ENCODE peak calls at places on chromosomes 5 and 9, in seven cellular contexts. K is A549, M is HCT116, V is SK-N-SH, I is Panc1, X is HL-60, C is K562. Q is an unnamed sample.
A peak's percentile ranks its signal among the peaks of the same experiment; 100 is the strongest.

GRCh38 chr5:90161399-90161798 is 248.2 kb downstream of the CETN3 start:
- DNase-seq in K (peak; percentile 20), M (peak; percentile 39), V (peak; percentile 20), I (no peak), X (no peak), C (peak; percentile 8), Q (peak; percentile 85)

GRCh38 chr5:12460493-12461261 is 556.4 kb upstream of the CTNND2 start:
- DNase-seq in K (no peak), M (no peak), V (no peak), I (no peak), X (no peak), C (no peak), Q (no peak)

GRCh38 chr9:38141751-38142150 is 72.7 kb upstream of the SHB start:
- DNase-seq in K (peak; percentile 21), M (no peak), V (no peak), I (no peak), X (no peak), C (no peak), Q (no peak)

GRCh38 chr9:111360881-111361280 is 30.9 kb upstream of the OR2K2 start:
- DNase-seq in K (no peak), M (no peak), V (no peak), I (no peak), X (no peak), C (no peak), Q (no peak)

GRCh38 chr9:88773627-88774244 is 217.5 kb upstream of the S1PR3 start:
- DNase-seq in K (peak; percentile 74), M (no peak), V (no peak), I (no peak), X (no peak), C (no peak), Q (no peak)

GRCh38 chr5:132487841-132488555 is 2.6 kb downstream of the IRF1 start:
- DNase-seq in K (no peak), M (no peak), V (no peak), I (no peak), X (no peak), C (no peak), Q (no peak)

GRCh38 chr9:128552744-128553221 is 396 bp downstream of the SPTAN1 start:
- DNase-seq in K (peak; percentile 24), M (no peak), V (peak; percentile 80), I (no peak), X (peak; percentile 45), C (peak; percentile 78), Q (peak; percentile 61)

GRCh38 chr5:74685979-74686631 is 1.1 kb downstream of the HEXB start:
- DNase-seq in K (no peak), M (no peak), V (peak; percentile 21), I (no peak), X (peak; percentile 59), C (peak; percentile 34), Q (no peak)

GRCh38 chr9:107019216-107019615 is 156.2 kb downstream of the ZNF462 start:
- DNase-seq in K (no peak), M (no peak), V (no peak), I (no peak), X (no peak), C (no peak), Q (no peak)
- TF ChIP-seq REST in K (no peak), M (no peak), V (no peak), I (no peak), X (no peak), C (no peak), Q (no peak)

GRCh38 chr5:68465934-68466551 is 250.5 kb downstream of the PIK3R1 start:
- DNase-seq in K (no peak), M (no peak), V (no peak), I (no peak), X (no peak), C (peak; percentile 21), Q (peak; percentile 12)

GRCh38 chr5:68467791-68468190 is 252.2 kb downstream of the PIK3R1 start:
- DNase-seq in K (no peak), M (no peak), V (no peak), I (no peak), X (no peak), C (no peak), Q (no peak)

GRCh38 chr5:68464424-68464823 is 248.9 kb downstream of the PIK3R1 start:
- DNase-seq in K (no peak), M (no peak), V (no peak), I (no peak), X (peak; percentile 2), C (no peak), Q (no peak)

GRCh38 chr5:68467208-68467607 is 251.7 kb downstream of the PIK3R1 start:
- DNase-seq in K (no peak), M (no peak), V (no peak), I (no peak), X (no peak), C (no peak), Q (no peak)

GRCh38 chr5:68465133-68465532 is 249.6 kb downstream of the PIK3R1 start:
- DNase-seq in K (no peak), M (no peak), V (no peak), I (no peak), X (no peak), C (no peak), Q (no peak)
- TF ChIP-seq REST in K (no peak), M (no peak), V (no peak), I (no peak), X (no peak), C (no peak), Q (no peak)

GRCh38 chr5:33423018-33423630 is 17.6 kb upstream of the TARS1 start:
- DNase-seq in K (peak; percentile 39), M (peak; percentile 23), V (no peak), I (peak; percentile 28), X (no peak), C (no peak), Q (peak; percentile 34)

GRCh38 chr5:33420946-33421345 is 19.8 kb upstream of the TARS1 start:
- DNase-seq in K (no peak), M (no peak), V (no peak), I (no peak), X (no peak), C (no peak), Q (no peak)

GRCh38 chr5:33425334-33425733 is 15.4 kb upstream of the TARS1 start:
- DNase-seq in K (no peak), M (no peak), V (no peak), I (no peak), X (no peak), C (no peak), Q (no peak)

GRCh38 chr5:33422191-33422590 is 18.6 kb upstream of the TARS1 start:
- DNase-seq in K (no peak), M (no peak), V (no peak), I (no peak), X (no peak), C (no peak), Q (no peak)
- TF ChIP-seq REST in K (no peak), M (no peak), V (no peak), I (no peak), X (no peak), C (no peak), Q (no peak)

DNA sequence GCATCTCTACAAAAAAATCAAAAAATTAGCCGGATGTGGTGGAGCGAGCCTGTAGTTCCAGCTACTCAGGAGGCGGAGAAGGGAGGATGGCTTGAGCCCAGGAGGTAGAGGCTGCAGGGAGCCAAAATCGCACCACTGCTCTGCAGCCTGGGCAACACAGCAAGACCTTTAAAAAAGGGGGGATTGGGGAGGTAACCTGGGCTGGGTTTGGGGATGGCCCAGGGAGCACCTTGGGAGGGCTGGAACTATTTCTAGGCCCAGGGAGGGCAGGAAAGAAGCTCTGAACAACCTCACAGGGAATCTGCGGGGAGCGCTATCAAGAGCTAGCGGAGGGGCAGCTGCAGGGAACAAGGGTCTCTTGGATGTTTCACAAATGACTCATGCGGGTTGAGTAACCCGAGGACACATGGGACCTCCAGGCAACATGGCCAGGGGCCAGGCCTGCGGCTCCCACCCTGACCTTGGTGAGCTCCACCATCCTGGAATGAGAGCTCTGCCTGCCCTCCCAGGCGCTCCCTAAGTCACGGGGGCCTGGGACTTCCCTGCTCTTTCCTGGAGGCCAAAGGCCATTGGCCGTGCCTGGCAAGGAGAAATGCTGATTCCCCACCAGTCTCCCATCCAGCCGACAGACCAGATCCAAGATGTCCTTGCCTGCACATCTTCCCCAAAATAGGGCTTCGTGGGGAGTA is 23.4 kb downstream of the SARDH start:
- DNase-seq in K (no peak), M (no peak), V (peak; percentile 59), I (no peak), X (no peak), C (no peak), Q (no peak)
- TF ChIP-seq REST in K (no peak), M (no peak), V (no peak), I (no peak), X (no peak), C (no peak), Q (no peak)

DNA sequence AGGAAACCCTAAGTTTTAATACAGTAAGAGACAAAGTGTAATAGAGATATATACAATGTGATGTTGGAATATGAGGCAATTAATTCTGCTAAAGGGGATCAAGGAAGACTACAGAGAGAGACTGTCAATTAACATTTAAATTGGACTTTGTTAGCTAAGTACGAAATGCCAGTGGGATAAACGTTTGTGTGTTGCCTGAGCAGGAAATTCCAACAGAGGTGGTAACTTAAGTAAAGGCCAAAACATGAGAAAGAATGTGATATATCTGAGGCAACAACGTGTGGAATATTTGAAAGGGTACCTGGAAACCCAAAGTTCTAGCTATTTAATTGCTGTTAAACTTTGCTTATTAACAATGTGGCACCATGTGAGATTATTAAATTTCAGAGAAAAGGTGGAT is 1666.9 kb upstream of the WWC1 start:
- DNase-seq in K (no peak), M (no peak), V (no peak), I (no peak), X (no peak), C (no peak), Q (peak; percentile 49)
- TF ChIP-seq REST in K (no peak), M (no peak), V (no peak), I (no peak), X (no peak), C (no peak), Q (no peak)

DNA sequence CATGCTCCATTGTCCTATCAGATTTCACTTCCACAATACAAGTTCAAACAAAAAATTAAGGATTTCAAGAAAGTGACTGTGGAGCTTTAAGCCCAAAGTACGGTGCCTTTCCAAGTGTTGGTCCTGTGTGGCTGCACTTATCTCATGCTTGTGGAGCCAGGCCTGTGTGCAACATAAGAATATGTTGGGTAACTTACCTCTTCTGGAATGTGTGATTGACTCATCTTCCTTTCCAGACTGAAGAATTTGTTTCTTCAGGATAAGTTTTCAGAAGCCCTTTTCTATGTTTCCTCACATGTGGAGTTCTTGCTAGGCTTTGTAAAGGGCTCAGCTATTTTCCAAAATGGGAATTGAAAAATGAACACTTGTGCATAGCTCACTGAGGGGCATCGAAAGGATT is 485.1 kb upstream of the PAPPA start:
- DNase-seq in K (peak; percentile 51), M (no peak), V (no peak), I (no peak), X (no peak), C (no peak), Q (no peak)
- TF ChIP-seq REST in K (no peak), M (no peak), V (no peak), I (no peak), X (no peak), C (no peak), Q (no peak)

GRCh38 chr5:65651144-65651543 is 26.3 kb downstream of the SHLD3 start:
- DNase-seq in K (peak; percentile 4), M (no peak), V (no peak), I (no peak), X (no peak), C (no peak), Q (no peak)
- TF ChIP-seq REST in K (no peak), M (no peak), V (no peak), I (no peak), X (no peak), C (no peak), Q (no peak)

GRCh38 chr5:118752992-118753391 is 235.4 kb downstream of the DTWD2 start:
- DNase-seq in K (no peak), M (no peak), V (no peak), I (no peak), X (no peak), C (no peak), Q (no peak)

GRCh38 chr5:118752568-118752967 is 235.8 kb downstream of the DTWD2 start:
- DNase-seq in K (no peak), M (no peak), V (no peak), I (no peak), X (no peak), C (no peak), Q (no peak)
- TF ChIP-seq REST in K (no peak), M (no peak), V (no peak), I (no peak), X (no peak), C (no peak), Q (no peak)